ENCODE peak calls at places on chromosomes 16 and 17, in nine cellular contexts. F, B, Q, A, I, D, M, O and G are unnamed samples.
A peak's percentile ranks its signal among the peaks of the same experiment; 100 is the strongest.

GRCh38 chr17:69523252-69523861 is 108.9 kb downstream of the MAP2K6 start:
- DNase-seq in F (peak; percentile 79), B (no peak), Q (peak; percentile 76), A (peak; percentile 46), I (peak; percentile 39), D (peak; percentile 72), M (peak; percentile 73), O (no peak), G (peak; percentile 32)

GRCh38 chr17:45298546-45299285 is 18.1 kb downstream of the MAP3K14 start:
- DNase-seq in F (peak; percentile 41), B (no peak), Q (peak; percentile 36), A (no peak), I (no peak), D (no peak), M (no peak), O (no peak), G (no peak)

GRCh38 chr16:27847030-27847550 is 216.4 kb downstream of the GSG1L start:
- DNase-seq in F (peak; percentile 25), B (no peak), Q (peak; percentile 9), A (no peak), I (no peak), D (no peak), M (peak; percentile 17), O (no peak), G (no peak)

GRCh38 chr17:18626152-18626870 is 17.9 kb downstream of the TBC1D28 start:
- DNase-seq in F (no peak), B (no peak), Q (no peak), A (no peak), I (no peak), D (no peak), M (no peak), O (no peak), G (no peak)

GRCh38 chr16:30030841-30031413 is at the start of gene TLCD3B:
- DNase-seq in F (peak; percentile 81), B (no peak), Q (no peak), A (no peak), I (no peak), D (no peak), M (no peak), O (no peak), G (no peak)

GRCh38 chr17:79057727-79058400 is 16.8 kb upstream of the ENGASE start:
- DNase-seq in F (no peak), B (no peak), Q (no peak), A (no peak), I (no peak), D (no peak), M (no peak), O (no peak), G (no peak)

GRCh38 chr17:77391668-77392375 is 251.1 kb downstream of the SEC14L1 start:
- DNase-seq in F (peak; percentile 83), B (no peak), Q (peak; percentile 88), A (no peak), I (no peak), D (peak; percentile 74), M (peak; percentile 99), O (no peak), G (no peak)

GRCh38 chr16:56606071-56606687 is 2.2 kb upstream of the MT2A start:
- DNase-seq in F (no peak), B (no peak), Q (peak; percentile 85), A (no peak), I (no peak), D (peak; percentile 78), M (no peak), O (no peak), G (no peak)

GRCh38 chr17:35856603-35857002 is 12.1 kb downstream of the HEATR9 start:
- DNase-seq in F (no peak), B (no peak), Q (no peak), A (no peak), I (no peak), D (no peak), M (no peak), O (no peak), G (no peak)

GRCh38 chr17:44345497-44346026 is 460 bp downstream of the GRN start:
- DNase-seq in F (peak; percentile 94), B (no peak), Q (peak; percentile 77), A (no peak), I (peak; percentile 68), D (peak; percentile 75), M (peak; percentile 61), O (peak; percentile 68), G (peak; percentile 69)

GRCh38 chr17:4584835-4585187 is 482 bp downstream of the SMTNL2 start:
- DNase-seq in F (peak; percentile 78), B (no peak), Q (no peak), A (no peak), I (no peak), D (no peak), M (no peak), O (no peak), G (no peak)

GRCh38 chr16:58306327-58306726 is 11.5 kb upstream of the PRSS54 start:
- DNase-seq in F (peak; percentile 58), B (no peak), Q (peak; percentile 11), A (no peak), I (peak; percentile 54), D (peak; percentile 44), M (peak; percentile 19), O (no peak), G (peak; percentile 45)

GRCh38 chr17:17445296-17445924 is 31.4 kb upstream of the MED9 start:
- DNase-seq in F (peak; percentile 67), B (no peak), Q (no peak), A (no peak), I (no peak), D (peak; percentile 27), M (no peak), O (no peak), G (no peak)

GRCh38 chr16:13798211-13798610 is 121.7 kb upstream of the ERCC4 start:
- DNase-seq in F (no peak), B (no peak), Q (no peak), A (no peak), I (no peak), D (no peak), M (no peak), O (no peak), G (no peak)

GRCh38 chr16:48911700-48912099 is 301.7 kb upstream of the N4BP1 start:
- DNase-seq in F (peak; percentile 58), B (no peak), Q (peak; percentile 26), A (no peak), I (no peak), D (no peak), M (peak; percentile 5), O (no peak), G (no peak)

GRCh38 chr17:76452102-76452645 is 778 bp downstream of the UBE2O start:
- DNase-seq in F (no peak), B (no peak), Q (peak; percentile 32), A (no peak), I (peak; percentile 45), D (no peak), M (no peak), O (no peak), G (peak; percentile 47)

GRCh38 chr16:4293822-4294457 is 21.1 kb upstream of the TFAP4 start:
- DNase-seq in F (peak; percentile 93), B (no peak), Q (peak; percentile 32), A (no peak), I (no peak), D (peak; percentile 70), M (peak; percentile 79), O (no peak), G (peak; percentile 58)

GRCh38 chr17:46742539-46743270 is 75.8 kb downstream of the WNT3 start:
- DNase-seq in F (no peak), B (no peak), Q (peak; percentile 93), A (peak; percentile 32), I (no peak), D (peak; percentile 84), M (peak; percentile 82), O (no peak), G (no peak)

GRCh38 chr16:87318158-87318644 is 1.0 kb upstream of the C16orf95 start:
- DNase-seq in F (no peak), B (no peak), Q (peak; percentile 3), A (no peak), I (no peak), D (no peak), M (no peak), O (no peak), G (no peak)

GRCh38 chr17:45394913-45395568 is 37.6 kb downstream of the ARHGAP27 start:
- DNase-seq in F (peak; percentile 98), B (no peak), Q (peak; percentile 61), A (peak; percentile 79), I (peak; percentile 66), D (peak; percentile 88), M (peak; percentile 79), O (no peak), G (peak; percentile 82)

GRCh38 chr17:48628641-48629410 is 2.7 kb upstream of the HOXB9 start:
- DNase-seq in F (peak; percentile 47), B (no peak), Q (no peak), A (no peak), I (no peak), D (no peak), M (no peak), O (no peak), G (no peak)

GRCh38 chr17:67862614-67863217 is 37.4 kb downstream of the BPTF start:
- DNase-seq in F (no peak), B (no peak), Q (peak; percentile 21), A (no peak), I (no peak), D (no peak), M (no peak), O (no peak), G (no peak)

GRCh38 chr17:42518046-42518754 is 17.8 kb upstream of the NAGLU start:
- DNase-seq in F (no peak), B (no peak), Q (peak; percentile 89), A (peak; percentile 95), I (no peak), D (peak; percentile 92), M (peak; percentile 98), O (no peak), G (no peak)
- TF ChIP-seq CTCF in F (no peak), B (no peak), Q (no peak), A (no peak), I (no peak), D (no peak), M (no peak), O (no peak), G (no peak)

DNA sequence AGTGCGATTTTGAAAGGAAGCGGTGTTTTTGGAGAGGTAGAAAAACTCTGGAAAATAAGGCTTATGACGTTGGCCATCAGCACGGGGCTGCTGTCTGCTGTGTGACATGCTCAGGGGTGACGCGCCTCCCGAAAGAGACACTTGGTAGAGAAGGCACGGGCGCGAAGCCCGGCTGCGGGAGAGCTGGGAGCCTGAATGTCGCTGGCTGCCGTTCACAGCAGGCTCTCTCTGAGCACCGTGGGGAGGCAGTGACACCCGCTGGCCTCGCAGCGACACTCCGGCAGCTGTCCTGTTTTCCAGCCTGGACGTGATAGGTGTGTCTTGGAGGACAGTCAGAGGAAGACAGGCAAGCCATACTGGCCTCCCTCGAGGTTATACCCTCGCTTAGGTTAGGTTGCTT is 759.1 kb upstream of the RBFOX1 start:
- DNase-seq in F (peak; percentile 87), B (no peak), Q (no peak), A (no peak), I (no peak), D (no peak), M (no peak), O (no peak), G (peak; percentile 69)
- TF ChIP-seq CTCF in F (peak; percentile 71), B (no peak), Q (no peak), A (no peak), I (no peak), D (no peak), M (no peak), O (no peak), G (no peak)

GRCh38 chr17:15385305-15385704 is 43.9 kb upstream of the TEKT3 start:
- DNase-seq in F (no peak), B (no peak), Q (peak; percentile 51), A (no peak), I (no peak), D (no peak), M (no peak), O (no peak), G (no peak)
- TF ChIP-seq CTCF in F (no peak), B (no peak), Q (no peak), A (no peak), I (no peak), D (no peak), M (no peak), O (no peak), G (no peak)

GRCh38 chr16:89216315-89217137 is 977 bp upstream of the ZNF778 start:
- DNase-seq in F (peak; percentile 91), B (no peak), Q (peak; percentile 57), A (peak; percentile 52), I (peak; percentile 85), D (peak; percentile 81), M (peak; percentile 75), O (no peak), G (peak; percentile 74)
- TF ChIP-seq CTCF in F (peak; percentile 78), B (peak; percentile 76), Q (peak; percentile 67), A (peak; percentile 66), I (peak; percentile 81), D (peak; percentile 72), M (peak; percentile 76), O (peak; percentile 69), G (peak; percentile 34)